ENCODE peak calls at places on chromosomes 3 and 15, in five cellular contexts. W, A, O, X and F are unnamed samples.

GRCh38 chr15:67521770-67522568 is 1.0 kb downstream of the C15orf61 start:
- DNase-seq in X (no peak), O (no peak), A (peak), W (no peak), F (no peak)

GRCh38 chr15:80010131-80010673 is 39.2 kb upstream of the BCL2A1 start:
- DNase-seq in W (no peak), O (no peak), X (no peak), A (no peak), F (no peak)

GRCh38 chr3:177300039-177300833 is 103.0 kb upstream of the TBL1XR1 start:
- DNase-seq in A (peak), W (no peak), X (no peak), O (no peak), F (peak)

GRCh38 chr3:187802928-187803259 is 57.6 kb upstream of the BCL6 start:
- DNase-seq in X (no peak), W (no peak), O (no peak), A (no peak), F (no peak)

GRCh38 chr15:78507831-78508160 is 419 bp downstream of the HYKK start:
- DNase-seq in W (no peak), O (no peak), A (no peak), X (no peak), F (no peak)

GRCh38 chr3:117756580-117756979 is 1047.0 kb downstream of the TUSC7 start:
- DNase-seq in X (no peak), W (no peak), O (no peak), A (peak), F (no peak)

GRCh38 chr15:74008901-74009300 is 14.4 kb downstream of the PML start:
- DNase-seq in W (no peak), A (no peak), X (no peak), O (no peak), F (no peak)

GRCh38 chr3:164879201-164879600 is 199.1 kb downstream of the SI start:
- DNase-seq in W (no peak), X (peak), A (no peak), O (peak), F (no peak)

GRCh38 chr3:29557186-29557585 is 276.3 kb downstream of the RBMS3 start:
- DNase-seq in A (peak), W (no peak), X (no peak), O (no peak), F (no peak)

GRCh38 chr3:160413613-160414248 is 14.3 kb downstream of the SMC4 start:
- DNase-seq in O (peak), W (no peak), X (no peak), A (peak), F (peak)

GRCh38 chr15:97783240-97783639 is 177.3 kb upstream of the ARRDC4 start:
- DNase-seq in O (no peak), A (no peak), X (no peak), W (no peak), F (no peak)

GRCh38 chr15:39041979-39042485 is 477.4 kb upstream of the RASGRP1 start:
- DNase-seq in A (no peak), X (no peak), W (no peak), O (no peak), F (no peak)

GRCh38 chr15:28979208-28979891 is 93.6 kb downstream of the APBA2 start:
- DNase-seq in O (no peak), W (no peak), X (peak), A (no peak), F (no peak)

DNA sequence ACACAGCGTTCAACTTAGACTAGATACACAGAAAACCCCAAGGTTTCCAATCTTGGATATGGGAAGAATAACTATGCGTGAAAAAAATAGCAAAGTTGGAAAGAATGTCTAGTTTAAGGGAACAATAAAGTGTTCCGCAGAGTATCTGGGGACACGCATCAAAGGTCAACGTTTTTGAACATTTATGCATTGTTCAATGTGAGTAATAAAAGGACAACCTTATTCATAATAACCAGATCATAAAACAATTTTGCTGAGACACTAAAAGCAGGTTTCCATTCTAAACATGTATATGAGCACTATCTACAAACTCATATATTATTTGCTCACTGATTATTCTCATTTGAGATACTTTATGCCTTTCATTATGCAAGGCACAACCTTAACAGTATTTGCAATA is 7.8 kb downstream of the ANO10 start:
- DNase-seq in W (no peak), O (no peak), A (no peak), X (no peak), F (no peak)
- TF ChIP-seq CTCF in W (no peak), O (no peak), A (no peak), X (no peak), F (no peak)

GRCh38 chr3:189142527-189142926 is 29.2 kb upstream of the TPRG1 start:
- DNase-seq in X (no peak), A (no peak), O (no peak), W (no peak), F (no peak)

GRCh38 chr3:189148090-189148507 is 23.7 kb upstream of the TPRG1 start:
- DNase-seq in X (peak), A (peak), O (peak), W (no peak), F (peak)

GRCh38 chr3:189146842-189147241 is 24.9 kb upstream of the TPRG1 start:
- DNase-seq in O (no peak), W (no peak), A (no peak), X (no peak), F (no peak)

GRCh38 chr3:189143321-189143720 is 28.4 kb upstream of the TPRG1 start:
- DNase-seq in X (no peak), W (no peak), O (no peak), A (peak), F (no peak)

GRCh38 chr3:189144645-189145044 is 27.1 kb upstream of the TPRG1 start:
- DNase-seq in O (no peak), X (no peak), A (peak), W (no peak), F (no peak)
- TF ChIP-seq CTCF in O (peak), X (no peak), A (no peak), W (peak), F (no peak)

GRCh38 chr3:135240426-135240825 is 445.4 kb downstream of the EPHB1 start:
- DNase-seq in X (no peak), W (no peak), A (no peak), O (peak), F (no peak)

GRCh38 chr3:135248217-135248616 is 453.2 kb downstream of the EPHB1 start:
- DNase-seq in O (no peak), X (no peak), A (no peak), W (no peak), F (no peak)

GRCh38 chr3:135242285-135242684 is 447.2 kb downstream of the EPHB1 start:
- DNase-seq in W (no peak), X (no peak), A (no peak), O (no peak), F (no peak)

GRCh38 chr3:135249186-135249585 is 454.1 kb downstream of the EPHB1 start:
- DNase-seq in A (no peak), X (no peak), O (no peak), W (no peak), F (no peak)

GRCh38 chr3:135246027-135246426 is 451.0 kb downstream of the EPHB1 start:
- DNase-seq in X (no peak), O (no peak), A (no peak), W (no peak), F (no peak)
- TF ChIP-seq CTCF in X (no peak), O (no peak), A (no peak), W (peak), F (peak)

GRCh38 chr3:48656061-48656840 is 6.4 kb downstream of the CELSR3 start:
- DNase-seq in A (peak), W (no peak), X (no peak), O (peak), F (no peak)
- TF ChIP-seq CTCF in A (peak), W (peak), X (peak), O (peak), F (peak)

GRCh38 chr15:71595846-71596553 is 214.4 kb upstream of the NR2E3 start:
- DNase-seq in O (no peak), A (peak), W (no peak), X (no peak), F (no peak)

GRCh38 chr15:71592186-71592585 is 218.2 kb upstream of the NR2E3 start:
- DNase-seq in X (no peak), O (peak), W (no peak), A (no peak), F (no peak)

GRCh38 chr15:71588746-71589145 is 221.6 kb upstream of the NR2E3 start:
- DNase-seq in A (peak), X (no peak), W (no peak), O (no peak), F (no peak)

GRCh38 chr15:71586463-71586862 is 223.9 kb upstream of the NR2E3 start:
- DNase-seq in O (no peak), A (no peak), W (no peak), X (no peak), F (no peak)

GRCh38 chr15:71591057-71591456 is 219.3 kb upstream of the NR2E3 start:
- DNase-seq in A (no peak), X (no peak), O (no peak), W (no peak), F (no peak)
- TF ChIP-seq CTCF in A (no peak), X (no peak), O (no peak), W (peak), F (no peak)

DNA sequence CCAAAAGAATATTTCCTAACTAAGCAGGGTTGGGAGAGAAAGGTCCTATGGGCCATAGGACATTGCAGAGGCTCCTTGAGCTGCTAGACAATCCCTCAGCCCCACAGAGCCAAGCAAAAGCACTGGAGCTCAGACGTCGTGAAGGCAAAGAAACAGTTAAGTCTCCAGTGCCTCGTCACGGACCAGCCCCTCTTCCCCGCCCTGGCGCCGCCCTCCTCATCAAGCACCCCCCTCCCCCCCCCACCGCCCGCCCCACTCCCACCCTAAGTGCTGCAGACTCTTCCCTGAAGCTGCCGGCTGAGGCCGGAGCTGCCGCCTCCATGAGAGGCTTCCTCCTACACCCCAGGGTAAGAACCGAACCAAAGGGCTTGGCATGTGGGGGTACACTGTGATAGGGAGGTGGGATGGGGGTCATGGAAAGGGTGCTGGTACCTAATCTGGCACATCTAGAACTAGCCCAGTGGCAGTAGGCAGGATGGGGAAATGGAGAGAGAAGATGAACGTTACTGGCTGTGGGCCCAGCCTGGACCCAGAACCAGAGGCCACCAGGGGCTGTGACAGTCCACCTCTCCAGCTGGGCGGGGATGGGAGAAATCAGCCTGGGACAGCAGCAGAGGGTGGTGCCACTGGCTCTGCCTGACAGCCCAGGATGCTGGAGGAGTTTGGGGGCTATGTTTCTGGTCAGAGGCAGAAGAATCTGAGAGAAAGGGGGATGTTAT is at the start of gene MAP1A:
- DNase-seq in O (peak), A (peak), X (peak), W (no peak), F (peak)
- TF ChIP-seq CTCF in O (no peak), A (no peak), X (no peak), W (no peak), F (no peak)

GRCh38 chr3:78632925-78633324 is 1134.9 kb downstream of the ROBO1 start:
- DNase-seq in O (no peak), X (no peak), A (no peak), W (no peak), F (no peak)
- TF ChIP-seq CTCF in O (no peak), X (no peak), A (no peak), W (no peak), F (no peak)